ENCODE peak calls at places on chromosomes 3 and 15, in eight cellular contexts. M, C, A, J, W, Q, S and O are unnamed samples. For H3K36me3 and H3K4me1, the result is how much of the 10 kb centered on the place peaks cover.

GRCh38 chr3:160667452-160667851 is 9.5 kb upstream of the ARL14 start:
- DNase-seq in S (no peak), J (no peak), W (no peak), Q (no peak), M (peak), C (no peak), A (no peak), O (no peak)

GRCh38 chr3:145952541-145952940 is 208.4 kb downstream of the PLOD2 start:
- DNase-seq in Q (no peak), M (no peak), A (no peak), J (no peak), C (no peak), S (no peak), W (no peak), O (no peak)

GRCh38 chr3:107128942-107129341 is 248.3 kb upstream of the CCDC54 start:
- DNase-seq in S (no peak), A (no peak), J (no peak), M (no peak), C (no peak), W (no peak), Q (no peak), O (no peak)

GRCh38 chr15:80107774-80108173 is 45.0 kb upstream of the FAH start:
- DNase-seq in S (no peak), Q (no peak), W (no peak), C (no peak), J (no peak), M (no peak), A (no peak), O (peak)

GRCh38 chr3:14319654-14320182 is 82.7 kb upstream of the SLC6A6 start:
- DNase-seq in S (no peak), W (no peak), Q (peak), A (no peak), C (no peak), J (peak), M (peak), O (no peak)

GRCh38 chr3:32934150-32934742 is 17.2 kb upstream of the CCR4 start:
- DNase-seq in M (peak), A (no peak), J (no peak), S (no peak), C (no peak), W (no peak), Q (peak), O (peak)

GRCh38 chr3:177306252-177306651 is 109.0 kb upstream of the TBL1XR1 start:
- DNase-seq in S (no peak), A (no peak), W (no peak), J (no peak), C (no peak), Q (no peak), M (no peak), O (no peak)

GRCh38 chr15:90873998-90874605 is 5.7 kb downstream of the FURIN start:
- DNase-seq in S (no peak), A (peak), W (no peak), M (peak), Q (peak), C (no peak), J (peak), O (peak)

GRCh38 chr3:153927107-153927506 is 194.1 kb upstream of the ARHGEF26 start:
- DNase-seq in A (no peak), Q (no peak), S (no peak), M (no peak), W (no peak), J (no peak), C (no peak), O (no peak)

GRCh38 chr3:48367201-48367600 is 4.8 kb upstream of the FBXW12 start:
- DNase-seq in J (peak), A (no peak), M (peak), S (no peak), W (no peak), Q (no peak), C (no peak), O (peak)

GRCh38 chr15:53811530-53811929 is 52.1 kb upstream of the WDR72 start:
- DNase-seq in C (no peak), A (no peak), J (no peak), W (no peak), S (no peak), M (no peak), Q (peak), O (no peak)

GRCh38 chr15:80090879-80091503 is 31.5 kb downstream of the ZFAND6 start:
- DNase-seq in W (no peak), C (no peak), Q (no peak), J (no peak), M (no peak), A (no peak), S (no peak), O (no peak)

GRCh38 chr3:117898722-117899121 is 1135.9 kb downstream of the IGSF11 start:
- DNase-seq in J (peak), C (no peak), S (no peak), M (no peak), Q (peak), W (no peak), A (no peak), O (no peak)

GRCh38 chr15:48682949-48683651 is 37.6 kb upstream of the FBN1 start:
- DNase-seq in Q (no peak), A (peak), W (no peak), J (no peak), S (peak), M (peak), C (no peak), O (peak)

GRCh38 chr3:4928277-4928789 is 50.9 kb upstream of the BHLHE40 start:
- DNase-seq in J (no peak), M (no peak), S (no peak), A (no peak), W (no peak), Q (no peak), C (no peak), O (no peak)

GRCh38 chr15:33988384-33988783 is 20.1 kb downstream of the CHRM5 start:
- DNase-seq in A (no peak), M (no peak), W (no peak), S (no peak), Q (no peak), J (no peak), C (no peak), O (no peak)

GRCh38 chr3:193620055-193620454 is 27.0 kb downstream of the OPA1 start:
- DNase-seq in J (no peak), C (no peak), M (no peak), S (no peak), Q (no peak), A (no peak), W (no peak), O (no peak)

GRCh38 chr3:30625541-30626438 is 19.4 kb downstream of the TGFBR2 start:
- DNase-seq in C (no peak), Q (no peak), A (no peak), S (no peak), W (no peak), M (no peak), J (no peak), O (no peak)

GRCh38 chr15:51267714-51268105 is 70.7 kb downstream of the CYP19A1 start:
- DNase-seq in M (no peak), S (no peak), A (peak), Q (peak), C (no peak), W (no peak), J (no peak), O (peak)

GRCh38 chr15:77632760-77633133 is at the start of gene LINGO1:
- DNase-seq in W (no peak), J (peak), A (no peak), C (no peak), M (no peak), S (no peak), Q (peak), O (no peak)

GRCh38 chr15:79922512-79923067 is 25.8 kb upstream of the MTHFS start:
- DNase-seq in C (no peak), Q (no peak), W (no peak), A (no peak), S (no peak), M (no peak), J (no peak), O (no peak)

GRCh38 chr3:108834551-108834950 is 12.0 kb downstream of the TRAT1 start:
- DNase-seq in Q (no peak), S (no peak), M (no peak), A (no peak), C (peak), W (no peak), J (no peak), O (no peak)

GRCh38 chr15:81410318-81410753 is 36.3 kb upstream of the TMC3 start:
- DNase-seq in C (peak), J (peak), M (no peak), W (peak), S (peak), Q (peak), A (no peak), O (peak)

GRCh38 chr3:72753495-72753894 is 94.8 kb downstream of the SHQ1 start:
- DNase-seq in M (no peak), Q (no peak), W (no peak), J (no peak), C (no peak), A (no peak), S (no peak), O (no peak)

GRCh38 chr15:80619677-80620076 is 75.4 kb upstream of the ABHD17C start:
- DNase-seq in Q (peak), J (no peak), C (no peak), A (no peak), S (no peak), M (no peak), W (no peak), O (peak)

GRCh38 chr3:63975705-63976104 is 47.6 kb downstream of the PSMD6 start:
- DNase-seq in S (peak), A (no peak), J (no peak), M (no peak), C (no peak), W (peak), Q (no peak), O (peak)

GRCh38 chr15:56524915-56525314 is 60.0 kb upstream of the MNS1 start:
- DNase-seq in J (no peak), M (no peak), W (no peak), S (no peak), A (no peak), C (no peak), Q (no peak), O (no peak)

GRCh38 chr3:191434036-191434435 is 26.9 kb upstream of the PYDC2 start:
- DNase-seq in S (no peak), Q (no peak), A (no peak), J (no peak), C (no peak), W (no peak), M (no peak), O (no peak)

GRCh38 chr3:187783098-187783497 is 37.8 kb upstream of the BCL6 start:
- DNase-seq in S (peak), A (peak), M (peak), W (no peak), Q (no peak), C (no peak), J (no peak), O (peak)

GRCh38 chr3:38438421-38438820 is 15.3 kb upstream of the ACVR2B start:
- DNase-seq in C (peak), M (no peak), S (no peak), Q (no peak), A (no peak), J (no peak), W (no peak), O (no peak)

GRCh38 chr3:160400048-160400630 is 689 bp downstream of the SMC4 start:
- DNase-seq in S (peak), A (peak), C (peak), J (peak), Q (peak), W (peak), M (peak), O (peak)

GRCh38 chr3:38121451-38121831 is 15.5 kb downstream of the ACAA1 start:
- DNase-seq in S (peak), M (peak), W (peak), C (no peak), A (peak), J (no peak), Q (no peak), O (no peak)

GRCh38 chr15:87944051-87944450 is 312.5 kb downstream of the NTRK3 start:
- DNase-seq in W (peak), C (no peak), Q (no peak), M (no peak), A (no peak), J (no peak), S (no peak), O (no peak)

GRCh38 chr3:149381173-149382090 is 4.0 kb upstream of the TM4SF1 start:
- DNase-seq in W (no peak), A (no peak), J (no peak), M (no peak), C (no peak), S (no peak), Q (no peak), O (no peak)
- H3K36me3 ChIP-seq in W (under half), A (under half), J (under half), M (under half), C (under half), S (under half), Q (under half), O (under half)

GRCh38 chr3:34020761-34021635 is 222.6 kb downstream of the PDCD6IP start:
- DNase-seq in J (no peak), M (no peak), C (no peak), W (no peak), A (no peak), Q (no peak), S (no peak), O (no peak)
- H3K4me1 ChIP-seq in J (under half), M (under half), C (under half), W (under half), A (under half), Q (under half), S (under half), O (under half)

GRCh38 chr3:98587654-98588532 is 5.5 kb downstream of the CPOX start:
- DNase-seq in J (no peak), M (no peak), Q (no peak), W (no peak), C (no peak), S (no peak), A (no peak), O (no peak)
- H3K36me3 ChIP-seq in J (half or more), M (half or more), Q (under half), W (under half), C (under half), S (under half), A (half or more), O (under half)

DNA sequence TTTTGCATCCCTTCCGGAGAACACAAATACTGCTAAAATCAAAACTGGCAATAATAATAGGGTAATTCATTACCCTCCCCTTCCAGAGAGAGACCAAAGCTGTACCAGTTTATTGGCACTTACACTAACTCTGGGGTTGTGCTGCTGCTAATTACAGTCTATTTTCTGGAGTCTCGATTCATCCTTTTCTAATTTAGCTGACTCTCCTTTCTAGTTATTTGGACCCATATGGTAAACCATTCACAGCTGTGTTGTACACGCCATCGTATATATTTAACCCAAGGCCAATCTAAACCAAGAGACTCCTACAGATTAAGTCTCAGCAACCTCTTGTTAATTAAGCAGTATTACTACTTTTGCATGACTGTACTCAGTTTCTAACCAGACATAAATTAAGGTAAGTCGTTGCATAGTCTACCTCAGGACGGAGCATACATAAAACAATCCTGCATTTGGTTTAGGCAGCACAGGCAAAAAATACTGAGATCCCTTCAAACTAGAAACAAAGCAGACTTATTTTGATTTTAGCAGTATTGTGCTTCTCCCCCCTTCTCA is 22.5 kb downstream of the ANXA2 start:
- DNase-seq in M (no peak), W (no peak), S (no peak), J (no peak), Q (no peak), C (no peak), A (no peak), O (no peak)
- H3K4me1 ChIP-seq in M (half or more), W (half or more), S (under half), J (under half), Q (under half), C (under half), A (half or more), O (half or more)

DNA sequence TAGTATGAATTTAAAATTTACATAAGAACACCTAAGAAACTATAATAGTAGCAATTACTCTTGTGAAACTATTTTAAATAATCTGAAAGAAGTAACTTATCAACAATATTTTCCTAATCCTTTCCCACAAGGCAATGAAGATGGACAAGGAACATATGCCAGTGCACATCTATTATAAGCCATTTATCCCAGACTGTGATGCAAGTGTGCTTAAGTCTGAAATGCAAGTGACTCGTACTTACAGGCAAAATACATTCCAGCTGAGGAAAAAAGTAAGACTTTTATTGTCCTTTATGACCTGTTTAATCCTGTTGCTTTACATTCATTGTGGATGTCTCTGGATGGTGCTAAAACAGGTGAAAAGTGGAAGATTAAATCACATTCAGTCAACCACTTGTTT is 709.4 kb downstream of the ZNF385D start:
- DNase-seq in Q (no peak), J (no peak), C (no peak), S (no peak), M (no peak), A (no peak), W (no peak), O (no peak)
- H3K36me3 ChIP-seq in Q (under half), J (under half), C (under half), S (under half), M (under half), A (under half), W (under half), O (under half)

DNA sequence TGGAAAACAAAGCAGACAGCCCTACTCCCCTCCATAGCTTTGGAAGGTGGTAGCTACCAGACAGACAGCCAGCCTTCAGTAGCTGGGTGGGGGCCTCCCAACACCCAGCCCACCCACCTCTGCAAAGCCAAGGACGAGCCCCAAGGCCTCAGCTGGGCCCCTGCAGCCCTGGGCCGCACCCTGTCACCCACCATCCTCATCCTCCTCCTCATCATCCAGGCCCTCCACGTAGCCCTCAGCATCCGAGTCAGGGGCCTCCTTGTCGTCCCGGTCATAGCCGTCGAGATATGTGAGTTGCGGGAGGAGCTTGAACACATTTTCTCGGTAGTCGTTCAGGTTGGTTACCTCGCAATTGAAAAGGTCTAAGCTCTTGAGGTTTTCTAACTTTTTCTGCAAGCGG is 36.5 kb downstream of the ANP32A start:
- DNase-seq in C (no peak), S (no peak), M (no peak), J (no peak), Q (no peak), A (no peak), W (no peak), O (no peak)
- H3K4me1 ChIP-seq in C (under half), S (under half), M (under half), J (under half), Q (under half), A (half or more), W (under half), O (under half)

GRCh38 chr15:57637836-57638235 is 46.1 kb downstream of the MYZAP start:
- DNase-seq in S (no peak), A (no peak), Q (no peak), J (no peak), W (no peak), M (no peak), C (no peak), O (no peak)
- H3K36me3 ChIP-seq in S (under half), A (under half), Q (under half), J (under half), W (under half), M (half or more), C (under half), O (under half)

GRCh38 chr3:46349484-46350261 is 4.2 kb upstream of the CCR2 start:
- DNase-seq in Q (no peak), W (no peak), C (peak), A (no peak), S (no peak), J (no peak), M (no peak), O (no peak)
- H3K4me1 ChIP-seq in Q (under half), W (under half), C (under half), A (under half), S (under half), J (under half), M (under half), O (under half)